ENCODE peak calls at places on chromosomes 6 and 20, in six cellular contexts. F is activated T-cell treated with anti-CD3 and anti-CD28 coated beads, Interleukin-2, amount 50 U/mL, for 72 hours; M is fibroblast of lung; S is mammary epithelial cell; D is stimulated activated CD4-positive, alpha-beta T cell treated with anti-CD3 and anti-CD28 coated beads, TNF-alpha, amount 100 ng/mL, for 1 hour; H is lung microvascular endothelial cell. Q is an unnamed sample.

GRCh38 chr20:48480391-48480790 is 347.4 kb downstream of the PREX1 start:
- DNase-seq in F (no peak), M (no peak), S (no peak), D (no peak), H (no peak), Q (no peak)

GRCh38 chr6:75893776-75894152 is 144.7 kb downstream of the MYO6 start:
- DNase-seq in F (no peak), M (no peak), S (no peak), D (no peak), H (no peak), Q (no peak)

GRCh38 chr20:18187020-18187419 is 49.4 kb downstream of the KAT14 start:
- DNase-seq in F (no peak), M (no peak), S (peak), D (no peak), H (no peak), Q (no peak)

GRCh38 chr6:120869397-120869796 is 464.9 kb downstream of the TBC1D32 start:
- DNase-seq in F (no peak), M (no peak), S (peak), D (no peak), H (no peak), Q (no peak)

GRCh38 chr6:105711216-105711615 is 308.3 kb upstream of the PREP start:
- DNase-seq in F (no peak), M (peak), S (peak), D (no peak), H (no peak), Q (peak)

GRCh38 chr20:20215976-20216727 is 151.8 kb upstream of the INSM1 start:
- DNase-seq in F (no peak), M (no peak), S (no peak), D (no peak), H (no peak), Q (no peak)

GRCh38 chr6:14932485-14933178 is 313.2 kb upstream of the JARID2 start:
- DNase-seq in F (no peak), M (no peak), S (no peak), D (no peak), H (no peak), Q (no peak)

GRCh38 chr6:423799-424345 is 32.3 kb downstream of the IRF4 start:
- DNase-seq in F (no peak), M (no peak), S (no peak), D (no peak), H (no peak), Q (no peak)

GRCh38 chr20:32238483-32239425 is 31.1 kb downstream of the POFUT1 start:
- DNase-seq in F (no peak), M (no peak), S (no peak), D (no peak), H (no peak), Q (no peak)

GRCh38 chr6:147802400-147802799 is 293.9 kb downstream of the SAMD5 start:
- DNase-seq in F (no peak), M (peak), S (no peak), D (no peak), H (no peak), Q (no peak)

GRCh38 chr6:153485072-153485471 is 354.0 kb upstream of the RGS17 start:
- DNase-seq in F (no peak), M (no peak), S (no peak), D (no peak), H (no peak), Q (no peak)

GRCh38 chr6:157108923-157109322 is 214.4 kb downstream of the TMEM242 start:
- DNase-seq in F (no peak), M (no peak), S (no peak), D (no peak), H (no peak), Q (no peak)

GRCh38 chr20:5528719-5529256 is 212.0 kb upstream of the PROKR2 start:
- DNase-seq in F (peak), M (peak), S (peak), D (peak), H (peak), Q (peak)

GRCh38 chr6:148349466-148349865 is 6.8 kb downstream of the SASH1 start:
- DNase-seq in F (no peak), M (no peak), S (no peak), D (no peak), H (no peak), Q (peak)

GRCh38 chr20:17872920-17873319 is 95.7 kb downstream of the SNX5 start:
- DNase-seq in F (no peak), M (no peak), S (no peak), D (no peak), H (no peak), Q (no peak)

GRCh38 chr6:158459726-158460125 is 100.2 kb upstream of the TMEM181 start:
- DNase-seq in F (no peak), M (no peak), S (peak), D (no peak), H (peak), Q (no peak)

GRCh38 chr20:16392346-16392745 is 180.9 kb downstream of the KIF16B start:
- DNase-seq in F (no peak), M (no peak), S (no peak), D (no peak), H (no peak), Q (no peak)

GRCh38 chr6:134846031-134846430 is 103.9 kb downstream of the ALDH8A1 start:
- DNase-seq in F (no peak), M (no peak), S (no peak), D (no peak), H (no peak), Q (no peak)

GRCh38 chr6:100370265-100370664 is 94.5 kb downstream of the SIM1 start:
- DNase-seq in F (no peak), M (no peak), S (no peak), D (no peak), H (peak), Q (no peak)

GRCh38 chr6:1044040-1044836 is 267.7 kb upstream of the FOXQ1 start:
- DNase-seq in F (no peak), M (no peak), S (no peak), D (no peak), H (no peak), Q (no peak)